ENCODE peak calls at places on chromosomes 4 and X, in six cellular contexts. I is GM04503; R is upper lobe of right lung; K is left ventricle myocardium inferior; J is stimulated activated CD4-positive, alpha-beta T cell treated with anti-CD3 and anti-CD28 coated beads, Interleukin-12 subunit alpha, Interleukin-12 subunit beta, amount 100 ng/mL, for 48 hours; C is fibroblast of the conjunctiva. S is an unnamed sample.

GRCh38 chrX:71100581-71101505 is 5.2 kb downstream of the FOXO4 start:
- DNase-seq in I (no peak), R (no peak), K (no peak), J (no peak), C (no peak), S (no peak)

GRCh38 chr4:42280327-42281095 is 116.8 kb upstream of the SHISA3 start:
- DNase-seq in I (no peak), R (no peak), K (no peak), J (no peak), C (no peak), S (no peak)

GRCh38 chr4:37535872-37536271 is 150.3 kb downstream of the RELL1 start:
- DNase-seq in I (no peak), R (no peak), K (no peak), J (no peak), C (no peak), S (no peak)

GRCh38 chrX:24149346-24150050 is at the start of gene ZFX:
- DNase-seq in I (no peak), R (peak; percentile 88), K (peak; percentile 70), J (peak; percentile 36), C (peak; percentile 45), S (no peak)

GRCh38 chr4:73019462-73020047 is 50.0 kb downstream of the COX18 start:
- DNase-seq in I (no peak), R (no peak), K (no peak), J (no peak), C (peak; percentile 30), S (no peak)

GRCh38 chr4:124262211-124263179 is 450.0 kb downstream of the ANKRD50 start:
- DNase-seq in I (peak; percentile 27), R (no peak), K (no peak), J (peak; percentile 15), C (peak; percentile 88), S (peak; percentile 1)

GRCh38 chr4:145957307-145957706 is 18.7 kb upstream of the ZNF827 start:
- DNase-seq in I (no peak), R (no peak), K (no peak), J (no peak), C (no peak), S (no peak)

GRCh38 chrX:54695816-54696487 is 102.1 kb downstream of the ITIH6 start:
- DNase-seq in I (no peak), R (no peak), K (no peak), J (no peak), C (no peak), S (peak; percentile 32)

GRCh38 chr4:41619161-41619560 is 81.2 kb downstream of the LIMCH1 start:
- DNase-seq in I (no peak), R (no peak), K (no peak), J (no peak), C (no peak), S (no peak)

GRCh38 chrX:39582091-39582490 is 515.7 kb downstream of the BCOR start:
- DNase-seq in I (no peak), R (no peak), K (no peak), J (no peak), C (no peak), S (no peak)

GRCh38 chr4:183284229-183284628 is 35.8 kb downstream of the CLDN22 start:
- DNase-seq in I (no peak), R (no peak), K (no peak), J (no peak), C (no peak), S (no peak)

GRCh38 chrX:49186125-49187027 is at the start of gene PRICKLE3:
- DNase-seq in I (no peak), R (peak; percentile 93), K (peak; percentile 85), J (no peak), C (no peak), S (no peak)

GRCh38 chr4:21512351-21512750 is 436.2 kb downstream of the KCNIP4 start:
- DNase-seq in I (no peak), R (no peak), K (no peak), J (no peak), C (peak; percentile 32), S (no peak)

GRCh38 chr4:2811830-2812599 is 19.1 kb downstream of the SH3BP2 start:
- DNase-seq in I (no peak), R (peak; percentile 90), K (peak; percentile 76), J (peak; percentile 44), C (no peak), S (peak; percentile 88)

GRCh38 chr4:84582988-84583870 is at the start of gene CDS1:
- DNase-seq in I (no peak), R (peak; percentile 93), K (peak; percentile 14), J (no peak), C (no peak), S (peak; percentile 39)

S was measured in GM19239.